ENCODE peak calls at places on chromosomes 4 and X, in ten cellular contexts. One of them, this sample, is unnamed.
A peak's percentile ranks its signal among the peaks of the same experiment; 100 is the strongest.

GRCh38 chrX:118164138-118164537 is 47.5 kb upstream of the KLHL13 start:
- DNase-seq in globus pallidus: no peak
- DNase-seq in NCI-H1048: no peak
- DNase-seq in stimulated activated CD4-positive, alpha-beta T cell treated with anti-CD3 and anti-CD28 coated beads, Interleukin-4, amount 100 ng/mL, for 1 hour: no peak
- DNase-seq in RPMI8226: no peak
- DNase-seq in HTR-8/SVneo: no peak
- DNase-seq in mucosa of descending colon: no peak
- DNase-seq in adrenal gland: no peak
- DNase-seq in mucosa of gallbladder: no peak
- DNase-seq in choroid plexus epithelial cell: no peak
- DNase-seq in this sample: no peak

GRCh38 chr4:7336067-7336569 is 98.6 kb downstream of the PSAPL1 start:
- DNase-seq in globus pallidus: no peak
- DNase-seq in NCI-H1048: no peak
- DNase-seq in stimulated activated CD4-positive, alpha-beta T cell treated with anti-CD3 and anti-CD28 coated beads, Interleukin-4, amount 100 ng/mL, for 1 hour: no peak
- DNase-seq in RPMI8226: no peak
- DNase-seq in HTR-8/SVneo: no peak
- DNase-seq in mucosa of descending colon: no peak
- DNase-seq in adrenal gland: no peak
- DNase-seq in mucosa of gallbladder: no peak
- DNase-seq in choroid plexus epithelial cell: no peak
- DNase-seq in this sample: no peak

GRCh38 chr4:66750273-66750672 is 795.0 kb downstream of the CENPC start:
- DNase-seq in globus pallidus: no peak
- DNase-seq in NCI-H1048: no peak
- DNase-seq in stimulated activated CD4-positive, alpha-beta T cell treated with anti-CD3 and anti-CD28 coated beads, Interleukin-4, amount 100 ng/mL, for 1 hour: no peak
- DNase-seq in RPMI8226: no peak
- DNase-seq in HTR-8/SVneo: peak; percentile 8
- DNase-seq in mucosa of descending colon: no peak
- DNase-seq in adrenal gland: no peak
- DNase-seq in mucosa of gallbladder: no peak
- DNase-seq in choroid plexus epithelial cell: no peak
- DNase-seq in this sample: no peak

GRCh38 chr4:139815646-139816601 is 150.3 kb downstream of the MGST2 start:
- DNase-seq in globus pallidus: peak; percentile 21
- DNase-seq in NCI-H1048: no peak
- DNase-seq in stimulated activated CD4-positive, alpha-beta T cell treated with anti-CD3 and anti-CD28 coated beads, Interleukin-4, amount 100 ng/mL, for 1 hour: no peak
- DNase-seq in RPMI8226: no peak
- DNase-seq in HTR-8/SVneo: peak; percentile 48
- DNase-seq in mucosa of descending colon: no peak
- DNase-seq in adrenal gland: peak; percentile 89
- DNase-seq in mucosa of gallbladder: no peak
- DNase-seq in choroid plexus epithelial cell: peak; percentile 83
- DNase-seq in this sample: no peak

GRCh38 chr4:1198070-1198844 is 25.9 kb upstream of the SPON2 start:
- DNase-seq in globus pallidus: no peak
- DNase-seq in NCI-H1048: no peak
- DNase-seq in stimulated activated CD4-positive, alpha-beta T cell treated with anti-CD3 and anti-CD28 coated beads, Interleukin-4, amount 100 ng/mL, for 1 hour: no peak
- DNase-seq in RPMI8226: no peak
- DNase-seq in HTR-8/SVneo: no peak
- DNase-seq in mucosa of descending colon: peak; percentile 43
- DNase-seq in adrenal gland: peak; percentile 39
- DNase-seq in mucosa of gallbladder: peak; percentile 8
- DNase-seq in choroid plexus epithelial cell: no peak
- DNase-seq in this sample: no peak

GRCh38 chr4:87405421-87405820 is 14.4 kb upstream of the HSD17B11 start:
- DNase-seq in globus pallidus: no peak
- DNase-seq in NCI-H1048: no peak
- DNase-seq in stimulated activated CD4-positive, alpha-beta T cell treated with anti-CD3 and anti-CD28 coated beads, Interleukin-4, amount 100 ng/mL, for 1 hour: no peak
- DNase-seq in RPMI8226: no peak
- DNase-seq in HTR-8/SVneo: no peak
- DNase-seq in mucosa of descending colon: no peak
- DNase-seq in adrenal gland: no peak
- DNase-seq in mucosa of gallbladder: no peak
- DNase-seq in choroid plexus epithelial cell: no peak
- DNase-seq in this sample: no peak

GRCh38 chr4:112182604-112183003 is 37.4 kb downstream of the FAM241A start:
- DNase-seq in globus pallidus: peak; percentile 77
- DNase-seq in NCI-H1048: no peak
- DNase-seq in stimulated activated CD4-positive, alpha-beta T cell treated with anti-CD3 and anti-CD28 coated beads, Interleukin-4, amount 100 ng/mL, for 1 hour: no peak
- DNase-seq in RPMI8226: no peak
- DNase-seq in HTR-8/SVneo: no peak
- DNase-seq in mucosa of descending colon: no peak
- DNase-seq in adrenal gland: no peak
- DNase-seq in mucosa of gallbladder: no peak
- DNase-seq in choroid plexus epithelial cell: no peak
- DNase-seq in this sample: no peak

GRCh38 chrX:130974323-130974722 is 71.3 kb upstream of the ENOX2 start:
- DNase-seq in globus pallidus: no peak
- DNase-seq in NCI-H1048: no peak
- DNase-seq in stimulated activated CD4-positive, alpha-beta T cell treated with anti-CD3 and anti-CD28 coated beads, Interleukin-4, amount 100 ng/mL, for 1 hour: no peak
- DNase-seq in RPMI8226: no peak
- DNase-seq in HTR-8/SVneo: no peak
- DNase-seq in mucosa of descending colon: no peak
- DNase-seq in adrenal gland: no peak
- DNase-seq in mucosa of gallbladder: no peak
- DNase-seq in choroid plexus epithelial cell: peak; percentile 44
- DNase-seq in this sample: no peak

GRCh38 chrX:38514014-38514854 is 47.1 kb upstream of the TSPAN7 start:
- DNase-seq in globus pallidus: no peak
- DNase-seq in NCI-H1048: no peak
- DNase-seq in stimulated activated CD4-positive, alpha-beta T cell treated with anti-CD3 and anti-CD28 coated beads, Interleukin-4, amount 100 ng/mL, for 1 hour: no peak
- DNase-seq in RPMI8226: peak; percentile 59
- DNase-seq in HTR-8/SVneo: no peak
- DNase-seq in mucosa of descending colon: no peak
- DNase-seq in adrenal gland: no peak
- DNase-seq in mucosa of gallbladder: no peak
- DNase-seq in choroid plexus epithelial cell: no peak
- DNase-seq in this sample: no peak

GRCh38 chrX:120308959-120309872 is 2.0 kb downstream of the TMEM255A start:
- DNase-seq in globus pallidus: peak; percentile 38
- DNase-seq in NCI-H1048: no peak
- DNase-seq in stimulated activated CD4-positive, alpha-beta T cell treated with anti-CD3 and anti-CD28 coated beads, Interleukin-4, amount 100 ng/mL, for 1 hour: peak; percentile 61
- DNase-seq in RPMI8226: peak; percentile 85
- DNase-seq in HTR-8/SVneo: no peak
- DNase-seq in mucosa of descending colon: peak; percentile 76
- DNase-seq in adrenal gland: peak; percentile 74
- DNase-seq in mucosa of gallbladder: peak; percentile 47
- DNase-seq in choroid plexus epithelial cell: peak; percentile 80
- DNase-seq in this sample: peak; percentile 41

GRCh38 chr4:105150511-105150910 is 3.8 kb downstream of the TET2 start:
- DNase-seq in globus pallidus: no peak
- DNase-seq in NCI-H1048: no peak
- DNase-seq in stimulated activated CD4-positive, alpha-beta T cell treated with anti-CD3 and anti-CD28 coated beads, Interleukin-4, amount 100 ng/mL, for 1 hour: no peak
- DNase-seq in RPMI8226: no peak
- DNase-seq in HTR-8/SVneo: no peak
- DNase-seq in mucosa of descending colon: no peak
- DNase-seq in adrenal gland: no peak
- DNase-seq in mucosa of gallbladder: no peak
- DNase-seq in choroid plexus epithelial cell: no peak
- DNase-seq in this sample: no peak

GRCh38 chr4:47623916-47624554 is 139.0 kb downstream of the ATP10D start:
- DNase-seq in globus pallidus: no peak
- DNase-seq in NCI-H1048: no peak
- DNase-seq in stimulated activated CD4-positive, alpha-beta T cell treated with anti-CD3 and anti-CD28 coated beads, Interleukin-4, amount 100 ng/mL, for 1 hour: no peak
- DNase-seq in RPMI8226: no peak
- DNase-seq in HTR-8/SVneo: peak; percentile 62
- DNase-seq in mucosa of descending colon: no peak
- DNase-seq in adrenal gland: no peak
- DNase-seq in mucosa of gallbladder: no peak
- DNase-seq in choroid plexus epithelial cell: peak; percentile 95
- DNase-seq in this sample: no peak

GRCh38 chrX:40097101-40097491 is 662 bp downstream of the BCOR start:
- DNase-seq in globus pallidus: peak; percentile 33
- DNase-seq in NCI-H1048: no peak
- DNase-seq in stimulated activated CD4-positive, alpha-beta T cell treated with anti-CD3 and anti-CD28 coated beads, Interleukin-4, amount 100 ng/mL, for 1 hour: peak; percentile 44
- DNase-seq in RPMI8226: peak; percentile 42
- DNase-seq in HTR-8/SVneo: no peak
- DNase-seq in mucosa of descending colon: peak; percentile 62
- DNase-seq in adrenal gland: no peak
- DNase-seq in mucosa of gallbladder: no peak
- DNase-seq in choroid plexus epithelial cell: no peak
- DNase-seq in this sample: no peak

GRCh38 chrX:30885136-30885535 is 3.9 kb downstream of the TAB3 start:
- DNase-seq in globus pallidus: no peak
- DNase-seq in NCI-H1048: no peak
- DNase-seq in stimulated activated CD4-positive, alpha-beta T cell treated with anti-CD3 and anti-CD28 coated beads, Interleukin-4, amount 100 ng/mL, for 1 hour: no peak
- DNase-seq in RPMI8226: no peak
- DNase-seq in HTR-8/SVneo: no peak
- DNase-seq in mucosa of descending colon: no peak
- DNase-seq in adrenal gland: no peak
- DNase-seq in mucosa of gallbladder: no peak
- DNase-seq in choroid plexus epithelial cell: no peak
- DNase-seq in this sample: no peak

GRCh38 chr4:106109929-106110328 is 206.1 kb downstream of the TBCK start:
- DNase-seq in globus pallidus: no peak
- DNase-seq in NCI-H1048: no peak
- DNase-seq in stimulated activated CD4-positive, alpha-beta T cell treated with anti-CD3 and anti-CD28 coated beads, Interleukin-4, amount 100 ng/mL, for 1 hour: no peak
- DNase-seq in RPMI8226: no peak
- DNase-seq in HTR-8/SVneo: no peak
- DNase-seq in mucosa of descending colon: no peak
- DNase-seq in adrenal gland: no peak
- DNase-seq in mucosa of gallbladder: no peak
- DNase-seq in choroid plexus epithelial cell: no peak
- DNase-seq in this sample: no peak

GRCh38 chrX:150324035-150324728 is 38.9 kb upstream of the MAMLD1 start:
- DNase-seq in globus pallidus: no peak
- DNase-seq in NCI-H1048: no peak
- DNase-seq in stimulated activated CD4-positive, alpha-beta T cell treated with anti-CD3 and anti-CD28 coated beads, Interleukin-4, amount 100 ng/mL, for 1 hour: no peak
- DNase-seq in RPMI8226: no peak
- DNase-seq in HTR-8/SVneo: peak; percentile 37
- DNase-seq in mucosa of descending colon: no peak
- DNase-seq in adrenal gland: no peak
- DNase-seq in mucosa of gallbladder: no peak
- DNase-seq in choroid plexus epithelial cell: peak; percentile 88
- DNase-seq in this sample: no peak

GRCh38 chrX:123525131-123525725 is 207.6 kb downstream of the THOC2 start:
- DNase-seq in globus pallidus: no peak
- DNase-seq in NCI-H1048: no peak
- DNase-seq in stimulated activated CD4-positive, alpha-beta T cell treated with anti-CD3 and anti-CD28 coated beads, Interleukin-4, amount 100 ng/mL, for 1 hour: no peak
- DNase-seq in RPMI8226: no peak
- DNase-seq in HTR-8/SVneo: no peak
- DNase-seq in mucosa of descending colon: no peak
- DNase-seq in adrenal gland: no peak
- DNase-seq in mucosa of gallbladder: no peak
- DNase-seq in choroid plexus epithelial cell: no peak
- DNase-seq in this sample: no peak

GRCh38 chrX:110466790-110467189 is 108.1 kb downstream of the RTL9 start:
- DNase-seq in globus pallidus: no peak
- DNase-seq in NCI-H1048: no peak
- DNase-seq in stimulated activated CD4-positive, alpha-beta T cell treated with anti-CD3 and anti-CD28 coated beads, Interleukin-4, amount 100 ng/mL, for 1 hour: no peak
- DNase-seq in RPMI8226: no peak
- DNase-seq in HTR-8/SVneo: no peak
- DNase-seq in mucosa of descending colon: no peak
- DNase-seq in adrenal gland: no peak
- DNase-seq in mucosa of gallbladder: no peak
- DNase-seq in choroid plexus epithelial cell: no peak
- DNase-seq in this sample: no peak

GRCh38 chr4:140893939-140894338 is 137.8 kb upstream of the TBC1D9 start:
- DNase-seq in globus pallidus: no peak
- DNase-seq in NCI-H1048: no peak
- DNase-seq in stimulated activated CD4-positive, alpha-beta T cell treated with anti-CD3 and anti-CD28 coated beads, Interleukin-4, amount 100 ng/mL, for 1 hour: no peak
- DNase-seq in RPMI8226: no peak
- DNase-seq in HTR-8/SVneo: no peak
- DNase-seq in mucosa of descending colon: no peak
- DNase-seq in adrenal gland: no peak
- DNase-seq in mucosa of gallbladder: no peak
- DNase-seq in choroid plexus epithelial cell: peak; percentile 22
- DNase-seq in this sample: no peak

GRCh38 chr4:101256222-101256621 is 91.1 kb downstream of the PPP3CA start:
- DNase-seq in globus pallidus: no peak
- DNase-seq in NCI-H1048: no peak
- DNase-seq in stimulated activated CD4-positive, alpha-beta T cell treated with anti-CD3 and anti-CD28 coated beads, Interleukin-4, amount 100 ng/mL, for 1 hour: no peak
- DNase-seq in RPMI8226: no peak
- DNase-seq in HTR-8/SVneo: no peak
- DNase-seq in mucosa of descending colon: no peak
- DNase-seq in adrenal gland: no peak
- DNase-seq in mucosa of gallbladder: no peak
- DNase-seq in choroid plexus epithelial cell: no peak
- DNase-seq in this sample: no peak

GRCh38 chrX:44267861-44268260 is 75.6 kb downstream of the EFHC2 start:
- DNase-seq in globus pallidus: no peak
- DNase-seq in NCI-H1048: no peak
- DNase-seq in stimulated activated CD4-positive, alpha-beta T cell treated with anti-CD3 and anti-CD28 coated beads, Interleukin-4, amount 100 ng/mL, for 1 hour: no peak
- DNase-seq in RPMI8226: no peak
- DNase-seq in HTR-8/SVneo: no peak
- DNase-seq in mucosa of descending colon: no peak
- DNase-seq in adrenal gland: no peak
- DNase-seq in mucosa of gallbladder: no peak
- DNase-seq in choroid plexus epithelial cell: no peak
- DNase-seq in this sample: no peak

GRCh38 chr4:88359558-88359957 is 19.1 kb upstream of the HERC6 start:
- DNase-seq in globus pallidus: no peak
- DNase-seq in NCI-H1048: no peak
- DNase-seq in stimulated activated CD4-positive, alpha-beta T cell treated with anti-CD3 and anti-CD28 coated beads, Interleukin-4, amount 100 ng/mL, for 1 hour: no peak
- DNase-seq in RPMI8226: peak; percentile 85
- DNase-seq in HTR-8/SVneo: no peak
- DNase-seq in mucosa of descending colon: no peak
- DNase-seq in adrenal gland: no peak
- DNase-seq in mucosa of gallbladder: no peak
- DNase-seq in choroid plexus epithelial cell: no peak
- DNase-seq in this sample: no peak

GRCh38 chr4:3792813-3793212 is 26.6 kb downstream of the ADRA2C start:
- DNase-seq in globus pallidus: no peak
- DNase-seq in NCI-H1048: no peak
- DNase-seq in stimulated activated CD4-positive, alpha-beta T cell treated with anti-CD3 and anti-CD28 coated beads, Interleukin-4, amount 100 ng/mL, for 1 hour: no peak
- DNase-seq in RPMI8226: peak; percentile 30
- DNase-seq in HTR-8/SVneo: no peak
- DNase-seq in mucosa of descending colon: peak; percentile 8
- DNase-seq in adrenal gland: no peak
- DNase-seq in mucosa of gallbladder: no peak
- DNase-seq in choroid plexus epithelial cell: no peak
- DNase-seq in this sample: no peak

GRCh38 chr4:20760053-20760452 is 59.8 kb downstream of the PACRGL start:
- DNase-seq in globus pallidus: no peak
- DNase-seq in NCI-H1048: no peak
- DNase-seq in stimulated activated CD4-positive, alpha-beta T cell treated with anti-CD3 and anti-CD28 coated beads, Interleukin-4, amount 100 ng/mL, for 1 hour: no peak
- DNase-seq in RPMI8226: no peak
- DNase-seq in HTR-8/SVneo: no peak
- DNase-seq in mucosa of descending colon: no peak
- DNase-seq in adrenal gland: no peak
- DNase-seq in mucosa of gallbladder: no peak
- DNase-seq in choroid plexus epithelial cell: no peak
- DNase-seq in this sample: no peak

GRCh38 chr4:105613326-105613725 is 60.9 kb downstream of the ARHGEF38 start:
- DNase-seq in globus pallidus: no peak
- DNase-seq in NCI-H1048: no peak
- DNase-seq in stimulated activated CD4-positive, alpha-beta T cell treated with anti-CD3 and anti-CD28 coated beads, Interleukin-4, amount 100 ng/mL, for 1 hour: no peak
- DNase-seq in RPMI8226: no peak
- DNase-seq in HTR-8/SVneo: no peak
- DNase-seq in mucosa of descending colon: no peak
- DNase-seq in adrenal gland: no peak
- DNase-seq in mucosa of gallbladder: peak; percentile 48
- DNase-seq in choroid plexus epithelial cell: no peak
- DNase-seq in this sample: no peak

GRCh38 chrX:73812256-73812655 is 249.3 kb downstream of the CHIC1 start:
- DNase-seq in globus pallidus: no peak
- DNase-seq in NCI-H1048: no peak
- DNase-seq in stimulated activated CD4-positive, alpha-beta T cell treated with anti-CD3 and anti-CD28 coated beads, Interleukin-4, amount 100 ng/mL, for 1 hour: no peak
- DNase-seq in RPMI8226: no peak
- DNase-seq in HTR-8/SVneo: no peak
- DNase-seq in mucosa of descending colon: no peak
- DNase-seq in adrenal gland: no peak
- DNase-seq in mucosa of gallbladder: no peak
- DNase-seq in choroid plexus epithelial cell: no peak
- DNase-seq in this sample: no peak

GRCh38 chr4:32203340-32203739 is 1483.2 kb downstream of the PCDH7 start:
- DNase-seq in globus pallidus: no peak
- DNase-seq in NCI-H1048: no peak
- DNase-seq in stimulated activated CD4-positive, alpha-beta T cell treated with anti-CD3 and anti-CD28 coated beads, Interleukin-4, amount 100 ng/mL, for 1 hour: no peak
- DNase-seq in RPMI8226: no peak
- DNase-seq in HTR-8/SVneo: no peak
- DNase-seq in mucosa of descending colon: no peak
- DNase-seq in adrenal gland: no peak
- DNase-seq in mucosa of gallbladder: no peak
- DNase-seq in choroid plexus epithelial cell: no peak
- DNase-seq in this sample: no peak

GRCh38 chr4:138828926-138829325 is 186.7 kb upstream of the NOCT start:
- DNase-seq in globus pallidus: no peak
- DNase-seq in NCI-H1048: no peak
- DNase-seq in stimulated activated CD4-positive, alpha-beta T cell treated with anti-CD3 and anti-CD28 coated beads, Interleukin-4, amount 100 ng/mL, for 1 hour: no peak
- DNase-seq in RPMI8226: no peak
- DNase-seq in HTR-8/SVneo: no peak
- DNase-seq in mucosa of descending colon: no peak
- DNase-seq in adrenal gland: no peak
- DNase-seq in mucosa of gallbladder: no peak
- DNase-seq in choroid plexus epithelial cell: no peak
- DNase-seq in this sample: no peak

This sample was measured in tibial nerve.